ENCODE peak calls at places on chromosomes 12 and 14, in four cellular contexts. One of them, this sample, is unnamed.

GRCh38 chr12:91249059-91250055 is 66.7 kb upstream of the DCN start:
- DNase-seq in mesothelial cell of epicardium: no peak
- DNase-seq in cardiac muscle cell: no peak
- DNase-seq in uterus: peak; percentile 47
- DNase-seq in this sample: no peak

GRCh38 chr12:104303538-104304151 is at the start of gene EID3:
- DNase-seq in mesothelial cell of epicardium: peak; percentile 89
- DNase-seq in cardiac muscle cell: peak; percentile 73
- DNase-seq in uterus: peak; percentile 86
- DNase-seq in this sample: peak; percentile 88

GRCh38 chr12:57875753-57876547 is 29.4 kb upstream of the CTDSP2 start:
- DNase-seq in mesothelial cell of epicardium: no peak
- DNase-seq in cardiac muscle cell: no peak
- DNase-seq in uterus: no peak
- DNase-seq in this sample: no peak

GRCh38 chr14:50926851-50927386 is 17.4 kb downstream of the PYGL start:
- DNase-seq in mesothelial cell of epicardium: no peak
- DNase-seq in cardiac muscle cell: no peak
- DNase-seq in uterus: no peak
- DNase-seq in this sample: no peak

GRCh38 chr14:47660158-47660557 is 15.2 kb downstream of the MDGA2 start:
- DNase-seq in mesothelial cell of epicardium: no peak
- DNase-seq in cardiac muscle cell: no peak
- DNase-seq in uterus: no peak
- DNase-seq in this sample: no peak

GRCh38 chr14:64958201-64958600 is 13.9 kb downstream of the RAB15 start:
- DNase-seq in mesothelial cell of epicardium: no peak
- DNase-seq in cardiac muscle cell: no peak
- DNase-seq in uterus: no peak
- DNase-seq in this sample: no peak

GRCh38 chr14:95701846-95702221 is 12.1 kb downstream of the TCL1A start:
- DNase-seq in mesothelial cell of epicardium: peak; percentile 80
- DNase-seq in cardiac muscle cell: peak; percentile 9
- DNase-seq in uterus: peak; percentile 29
- DNase-seq in this sample: no peak

GRCh38 chr14:64685364-64686130 is 18.7 kb upstream of the PLEKHG3 start:
- DNase-seq in mesothelial cell of epicardium: no peak
- DNase-seq in cardiac muscle cell: no peak
- DNase-seq in uterus: no peak
- DNase-seq in this sample: no peak

GRCh38 chr14:46417066-46417465 is 234.5 kb downstream of the RPL10L start:
- DNase-seq in mesothelial cell of epicardium: no peak
- DNase-seq in cardiac muscle cell: no peak
- DNase-seq in uterus: no peak
- DNase-seq in this sample: no peak

GRCh38 chr14:72810201-72810600 is 83.7 kb downstream of the DPF3 start:
- DNase-seq in mesothelial cell of epicardium: no peak
- DNase-seq in cardiac muscle cell: no peak
- DNase-seq in uterus: no peak
- DNase-seq in this sample: no peak

GRCh38 chr12:101407054-101407437 is 526 bp downstream of the ARL1 start:
- DNase-seq in mesothelial cell of epicardium: no peak
- DNase-seq in cardiac muscle cell: peak; percentile 59
- DNase-seq in uterus: peak; percentile 17
- DNase-seq in this sample: no peak

GRCh38 chr12:63238892-63239291 is 87.9 kb upstream of the AVPR1A start:
- DNase-seq in mesothelial cell of epicardium: no peak
- DNase-seq in cardiac muscle cell: no peak
- DNase-seq in uterus: no peak
- DNase-seq in this sample: no peak

GRCh38 chr14:57833304-57833703 is 32.6 kb downstream of the SLC35F4 start:
- DNase-seq in mesothelial cell of epicardium: no peak
- DNase-seq in cardiac muscle cell: no peak
- DNase-seq in uterus: peak; percentile 77
- DNase-seq in this sample: no peak

GRCh38 chr12:111404362-111405148 is 1.2 kb upstream of the SH2B3 start:
- DNase-seq in mesothelial cell of epicardium: no peak
- DNase-seq in cardiac muscle cell: no peak
- DNase-seq in uterus: peak; percentile 53
- DNase-seq in this sample: peak; percentile 36
- TF ChIP-seq CTCF in mesothelial cell of epicardium: no peak
- TF ChIP-seq CTCF in cardiac muscle cell: no peak
- TF ChIP-seq CTCF in uterus: no peak
- TF ChIP-seq CTCF in this sample: no peak

GRCh38 chr14:49677643-49678042 is 10.4 kb downstream of the POLE2 start:
- DNase-seq in mesothelial cell of epicardium: no peak
- DNase-seq in cardiac muscle cell: no peak
- DNase-seq in uterus: no peak
- DNase-seq in this sample: no peak
- TF ChIP-seq CTCF in mesothelial cell of epicardium: no peak
- TF ChIP-seq CTCF in cardiac muscle cell: no peak
- TF ChIP-seq CTCF in uterus: no peak
- TF ChIP-seq CTCF in this sample: no peak

DNA sequence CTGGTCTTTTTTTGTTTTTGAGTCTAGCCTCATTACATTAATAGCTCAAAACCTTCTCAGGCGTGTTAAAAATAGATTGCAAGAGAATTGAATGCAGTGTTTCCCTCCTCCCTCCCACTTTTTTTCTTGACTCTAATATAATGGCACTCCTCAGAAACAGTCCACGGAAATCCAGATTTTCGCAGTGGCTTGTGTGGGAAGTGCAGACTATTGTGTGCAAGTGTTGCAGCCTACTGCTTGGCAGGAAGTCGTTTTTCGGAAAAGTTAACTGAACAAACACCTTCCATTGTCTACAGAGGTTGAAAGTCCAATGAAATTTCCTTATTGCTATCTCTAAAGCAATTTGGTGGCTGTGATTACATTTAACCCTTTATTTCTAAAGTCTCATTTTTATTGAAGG is 147.9 kb upstream of the E2F7 start:
- DNase-seq in mesothelial cell of epicardium: no peak
- DNase-seq in cardiac muscle cell: peak; percentile 23
- DNase-seq in uterus: peak; percentile 21
- DNase-seq in this sample: no peak
- TF ChIP-seq CTCF in mesothelial cell of epicardium: no peak
- TF ChIP-seq CTCF in cardiac muscle cell: no peak
- TF ChIP-seq CTCF in uterus: no peak
- TF ChIP-seq CTCF in this sample: no peak

GRCh38 chr12:121898287-121898686 is 9.7 kb downstream of the PSMD9 start:
- DNase-seq in mesothelial cell of epicardium: no peak
- DNase-seq in cardiac muscle cell: no peak
- DNase-seq in uterus: no peak
- DNase-seq in this sample: no peak

GRCh38 chr12:121892673-121893561 is 4.3 kb downstream of the PSMD9 start:
- DNase-seq in mesothelial cell of epicardium: no peak
- DNase-seq in cardiac muscle cell: no peak
- DNase-seq in uterus: no peak
- DNase-seq in this sample: no peak

GRCh38 chr12:121889267-121889624 is 656 bp downstream of the PSMD9 start:
- DNase-seq in mesothelial cell of epicardium: no peak
- DNase-seq in cardiac muscle cell: no peak
- DNase-seq in uterus: no peak
- DNase-seq in this sample: no peak

GRCh38 chr12:121893901-121894540 is 5.4 kb downstream of the PSMD9 start:
- DNase-seq in mesothelial cell of epicardium: no peak
- DNase-seq in cardiac muscle cell: no peak
- DNase-seq in uterus: no peak
- DNase-seq in this sample: no peak

GRCh38 chr12:121894633-121895032 is 6.0 kb downstream of the PSMD9 start:
- DNase-seq in mesothelial cell of epicardium: no peak
- DNase-seq in cardiac muscle cell: peak; percentile 23
- DNase-seq in uterus: peak; percentile 49
- DNase-seq in this sample: no peak
- TF ChIP-seq CTCF in mesothelial cell of epicardium: no peak
- TF ChIP-seq CTCF in cardiac muscle cell: peak; percentile 21
- TF ChIP-seq CTCF in uterus: peak; percentile 41
- TF ChIP-seq CTCF in this sample: no peak

This sample was measured in activated B cell treated with CpG ODN at 0.5 μM for 24 hours.